ENCODE peak calls at places on chromosomes 2 and 18, in nine cellular contexts. A is OCI-LY7, K is fibroblast of lung, S is A549, E is osteoblast, H is colonic mucosa, N is kidney, X is lower lobe of right lung, L is NT2/D1. Y is an unnamed sample.

GRCh38 chr2:130393318-130393910 is 37.6 kb downstream of the PTPN18 start:
- DNase-seq in H (no peak), X (no peak), L (no peak), E (no peak), K (peak), A (peak), S (no peak), N (no peak), Y (no peak)

GRCh38 chr2:8457620-8458255 is 224.1 kb upstream of the ID2 start:
- DNase-seq in N (no peak), X (no peak), K (no peak), H (peak), S (no peak), E (no peak), L (no peak), A (no peak), Y (no peak)

GRCh38 chr2:180907731-180908130 is 72.7 kb upstream of the UBE2E3 start:
- DNase-seq in H (no peak), N (no peak), X (no peak), K (peak), E (peak), S (no peak), L (no peak), A (no peak), Y (no peak)

GRCh38 chr2:199136681-199137080 is 321.1 kb downstream of the SATB2 start:
- DNase-seq in X (no peak), E (peak), S (no peak), A (no peak), L (no peak), K (peak), N (peak), H (peak), Y (peak)

GRCh38 chr2:45014016-45014702 is 4.9 kb upstream of the SIX2 start:
- DNase-seq in L (peak), H (no peak), E (peak), X (no peak), K (peak), S (peak), A (no peak), N (peak), Y (peak)

GRCh38 chr2:236010920-236011685 is 157.1 kb downstream of the GBX2 start:
- DNase-seq in K (no peak), H (no peak), N (no peak), S (no peak), X (no peak), A (no peak), E (peak), L (no peak), Y (no peak)

GRCh38 chr2:118593257-118593656 is 254.2 kb downstream of the EN1 start:
- DNase-seq in N (no peak), H (no peak), X (no peak), E (no peak), L (no peak), A (no peak), K (no peak), S (no peak), Y (no peak)

GRCh38 chr2:68251855-68252406 is 401 bp downstream of the PPP3R1 start:
- DNase-seq in S (no peak), A (peak), N (peak), H (peak), L (no peak), E (peak), X (peak), K (no peak), Y (peak)

GRCh38 chr2:152432765-152433164 is 97.8 kb downstream of the FMNL2 start:
- DNase-seq in E (no peak), S (no peak), X (no peak), K (no peak), L (no peak), H (no peak), N (no peak), A (no peak), Y (no peak)

GRCh38 chr2:229660951-229661350 is 53.4 kb downstream of the DNER start:
- DNase-seq in S (no peak), E (no peak), A (no peak), L (no peak), N (no peak), K (peak), H (no peak), X (no peak), Y (peak)

GRCh38 chr2:197195591-197195990 is 115.0 kb downstream of the ANKRD44 start:
- DNase-seq in A (no peak), L (no peak), S (no peak), X (no peak), K (no peak), E (no peak), H (no peak), N (no peak), Y (no peak)

GRCh38 chr2:10476723-10477442 is 28.8 kb upstream of the ODC1 start:
- DNase-seq in K (no peak), N (peak), L (no peak), E (no peak), A (no peak), S (no peak), H (no peak), X (no peak), Y (no peak)

GRCh38 chr18:68428026-68428425 is 286.9 kb downstream of the TMX3 start:
- DNase-seq in H (no peak), K (peak), X (no peak), N (no peak), E (peak), A (no peak), S (no peak), L (no peak), Y (peak)

GRCh38 chr18:79628416-79629248 is 51.0 kb upstream of the CTDP1 start:
- DNase-seq in N (peak), E (peak), H (no peak), S (no peak), X (no peak), K (no peak), A (no peak), L (no peak), Y (no peak)

GRCh38 chr18:48116017-48116416 is 185.6 kb upstream of the SMAD2 start:
- DNase-seq in N (no peak), L (no peak), K (no peak), S (no peak), H (no peak), X (no peak), E (peak), A (no peak), Y (no peak)
- H3K4me3 ChIP-seq in N (no peak), L (no peak), K (no peak), S (no peak), H (no peak), X (no peak), E (no peak), A (no peak), Y (no peak)

GRCh38 chr2:12448846-12449480 is 267.8 kb upstream of the TRIB2 start:
- DNase-seq in X (no peak), K (peak), H (no peak), S (no peak), N (no peak), E (no peak), L (no peak), A (no peak), Y (peak)

GRCh38 chr2:12452211-12452610 is 264.5 kb upstream of the TRIB2 start:
- DNase-seq in N (no peak), L (no peak), X (no peak), S (no peak), H (no peak), E (no peak), A (no peak), K (peak), Y (no peak)

GRCh38 chr2:12453731-12454130 is 263.0 kb upstream of the TRIB2 start:
- DNase-seq in K (no peak), S (no peak), E (no peak), N (no peak), A (no peak), H (no peak), L (no peak), X (no peak), Y (no peak)

GRCh38 chr2:12455626-12456025 is 261.1 kb upstream of the TRIB2 start:
- DNase-seq in K (no peak), X (no peak), S (no peak), A (no peak), E (no peak), H (no peak), N (no peak), L (no peak), Y (no peak)

DNA sequence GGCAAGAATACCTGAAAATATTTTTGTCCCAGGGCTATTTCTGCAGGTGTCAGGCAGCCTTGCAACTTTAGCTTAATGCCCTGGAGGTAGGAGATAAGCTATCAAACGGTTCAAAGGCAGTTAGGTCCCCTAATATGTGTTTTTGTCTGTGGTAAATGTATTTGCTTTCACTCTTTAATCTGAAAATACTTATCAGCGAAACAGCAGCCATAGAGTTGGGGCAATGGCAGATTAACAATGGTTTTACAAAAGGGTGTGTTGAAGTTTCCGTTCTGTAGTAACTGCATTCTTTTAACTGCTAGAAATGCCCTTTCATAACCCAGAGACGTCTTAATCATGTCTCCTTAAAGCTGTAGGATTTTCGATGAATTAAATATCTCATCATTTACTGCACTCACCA is 265.0 kb upstream of the TRIB2 start:
- DNase-seq in A (no peak), L (no peak), X (no peak), E (no peak), N (no peak), S (no peak), K (no peak), H (no peak), Y (no peak)
- H3K4me3 ChIP-seq in A (no peak), L (no peak), X (peak), E (no peak), N (no peak), S (no peak), K (peak), H (no peak), Y (peak)

GRCh38 chr2:114642988-114643553 is 200.6 kb downstream of the DPP10 start:
- DNase-seq in A (no peak), K (no peak), X (no peak), S (no peak), N (no peak), L (no peak), E (no peak), H (no peak), Y (no peak)
- H3K4me3 ChIP-seq in A (no peak), K (no peak), X (no peak), S (no peak), N (no peak), L (no peak), E (no peak), H (no peak), Y (no peak)

DNA sequence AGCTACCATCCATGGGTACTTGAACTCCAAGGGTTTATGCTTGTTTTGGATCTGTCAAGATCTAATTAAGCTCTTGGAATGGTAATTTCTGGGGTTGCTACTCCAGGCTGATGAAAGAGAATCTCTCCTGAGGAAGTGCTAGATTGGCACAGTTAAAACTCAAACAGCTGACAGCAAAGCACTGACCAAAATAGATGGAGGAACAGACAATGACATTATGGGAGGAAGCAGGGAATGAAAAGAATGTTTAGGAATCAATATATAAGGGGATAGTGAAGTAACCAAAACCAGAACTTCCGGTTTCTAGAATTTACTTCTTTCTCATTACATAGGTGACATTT is 6.3 kb downstream of the THUMPD2 start:
- DNase-seq in A (no peak), L (no peak), E (no peak), S (no peak), K (no peak), H (no peak), X (no peak), N (no peak), Y (no peak)
- H3K4me3 ChIP-seq in A (no peak), L (no peak), E (no peak), S (no peak), K (no peak), H (no peak), X (no peak), N (no peak), Y (no peak)

DNA sequence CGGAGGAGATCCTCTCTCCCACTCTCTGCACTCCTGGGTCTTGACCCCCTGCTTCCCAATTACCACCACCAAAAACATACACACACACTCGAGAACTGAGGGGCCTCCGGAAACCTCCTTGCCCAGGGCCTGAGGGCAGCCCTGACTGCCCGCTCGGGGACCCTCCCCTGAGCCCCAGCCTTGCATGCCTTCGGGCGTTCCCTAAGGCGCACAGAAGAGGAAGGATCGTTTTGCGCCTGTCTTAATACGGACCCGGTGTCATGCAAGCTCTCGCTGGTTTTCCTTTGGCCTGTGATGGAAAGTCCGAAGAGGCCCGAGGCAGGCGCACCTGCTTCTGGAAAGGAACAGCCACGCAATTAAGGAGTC is 19.8 kb downstream of the POU3F3 start:
- DNase-seq in X (no peak), K (no peak), A (no peak), S (no peak), L (no peak), H (no peak), E (no peak), N (no peak), Y (no peak)
- H3K4me3 ChIP-seq in X (peak), K (no peak), A (peak), S (peak), L (peak), H (peak), E (peak), N (peak), Y (peak)

DNA sequence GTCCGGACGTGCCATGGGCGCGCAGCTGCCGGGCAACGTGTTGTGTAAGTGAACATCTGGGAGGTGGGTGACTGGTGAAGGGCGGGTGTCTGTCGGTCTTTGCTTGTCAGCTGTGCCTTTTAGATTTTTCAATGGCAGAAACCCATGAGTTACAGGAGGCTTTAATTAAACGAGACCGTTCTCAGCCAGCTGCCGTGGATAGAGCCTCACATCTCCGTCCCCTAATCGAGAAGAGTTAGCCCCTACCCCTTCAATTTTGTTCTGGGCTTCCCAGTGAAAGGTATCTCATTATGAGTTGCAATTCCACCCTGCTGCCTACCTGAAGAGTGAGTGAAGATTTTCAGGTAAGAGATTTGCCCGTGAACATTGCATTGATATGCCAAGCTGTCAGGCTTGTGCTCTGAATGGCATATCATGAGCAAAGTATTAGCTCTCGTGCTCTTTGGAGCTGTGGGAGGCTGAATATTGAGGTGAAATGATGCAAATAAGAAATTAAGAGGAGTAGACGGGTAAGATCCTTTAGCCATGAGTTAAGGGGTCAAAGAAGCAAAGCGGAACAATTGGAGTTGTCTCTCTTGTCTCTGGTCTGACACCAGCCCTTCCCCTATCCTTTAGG is 118.6 kb upstream of the MSTN start:
- DNase-seq in X (no peak), N (no peak), S (no peak), E (peak), A (no peak), L (no peak), H (no peak), K (no peak), Y (no peak)
- H3K4me3 ChIP-seq in X (peak), N (peak), S (peak), E (peak), A (peak), L (peak), H (peak), K (peak), Y (peak)

GRCh38 chr2:189579585-189579984 is 1.0 kb downstream of the SLC40A1 start:
- DNase-seq in H (no peak), A (no peak), K (no peak), E (no peak), N (no peak), S (no peak), L (no peak), X (no peak), Y (no peak)
- H3K4me3 ChIP-seq in H (peak), A (no peak), K (peak), E (no peak), N (peak), S (peak), L (no peak), X (peak), Y (no peak)

DNA sequence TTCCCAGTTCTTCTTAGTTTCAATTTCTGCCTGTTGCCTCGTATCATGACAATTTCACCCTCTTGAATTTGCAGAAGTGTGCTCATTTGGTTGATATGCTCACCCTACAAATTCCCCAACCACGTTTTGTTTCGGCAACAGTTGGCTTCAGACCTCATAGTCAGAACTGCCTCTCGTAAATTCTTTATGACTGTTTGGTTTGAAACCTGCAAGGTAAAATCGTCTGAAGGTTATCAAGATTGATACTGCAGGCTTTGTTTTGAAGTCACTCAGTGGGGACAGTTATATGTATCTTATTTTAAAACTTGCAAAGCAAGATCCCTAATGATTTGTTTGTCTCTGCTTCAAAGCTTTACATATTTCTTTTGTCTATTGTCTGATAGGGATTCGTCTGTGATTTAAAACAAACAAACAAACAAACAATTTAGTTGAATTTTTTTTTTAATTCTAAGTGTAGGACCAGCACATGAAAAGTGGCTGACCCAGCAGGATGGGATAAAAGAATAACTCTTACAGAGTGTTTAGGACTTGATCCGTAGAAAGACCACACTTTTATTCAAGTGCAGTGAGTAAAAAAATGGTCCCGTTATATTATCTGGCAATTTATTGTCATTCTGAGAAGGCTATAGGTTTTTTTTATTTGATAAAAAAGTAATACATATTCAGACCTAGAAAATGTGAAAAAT is 45.7 kb upstream of the MYCN start:
- DNase-seq in K (no peak), N (no peak), X (no peak), L (no peak), S (no peak), E (no peak), A (no peak), H (no peak), Y (no peak)
- H3K4me3 ChIP-seq in K (no peak), N (no peak), X (no peak), L (no peak), S (no peak), E (no peak), A (no peak), H (no peak), Y (no peak)

DNA sequence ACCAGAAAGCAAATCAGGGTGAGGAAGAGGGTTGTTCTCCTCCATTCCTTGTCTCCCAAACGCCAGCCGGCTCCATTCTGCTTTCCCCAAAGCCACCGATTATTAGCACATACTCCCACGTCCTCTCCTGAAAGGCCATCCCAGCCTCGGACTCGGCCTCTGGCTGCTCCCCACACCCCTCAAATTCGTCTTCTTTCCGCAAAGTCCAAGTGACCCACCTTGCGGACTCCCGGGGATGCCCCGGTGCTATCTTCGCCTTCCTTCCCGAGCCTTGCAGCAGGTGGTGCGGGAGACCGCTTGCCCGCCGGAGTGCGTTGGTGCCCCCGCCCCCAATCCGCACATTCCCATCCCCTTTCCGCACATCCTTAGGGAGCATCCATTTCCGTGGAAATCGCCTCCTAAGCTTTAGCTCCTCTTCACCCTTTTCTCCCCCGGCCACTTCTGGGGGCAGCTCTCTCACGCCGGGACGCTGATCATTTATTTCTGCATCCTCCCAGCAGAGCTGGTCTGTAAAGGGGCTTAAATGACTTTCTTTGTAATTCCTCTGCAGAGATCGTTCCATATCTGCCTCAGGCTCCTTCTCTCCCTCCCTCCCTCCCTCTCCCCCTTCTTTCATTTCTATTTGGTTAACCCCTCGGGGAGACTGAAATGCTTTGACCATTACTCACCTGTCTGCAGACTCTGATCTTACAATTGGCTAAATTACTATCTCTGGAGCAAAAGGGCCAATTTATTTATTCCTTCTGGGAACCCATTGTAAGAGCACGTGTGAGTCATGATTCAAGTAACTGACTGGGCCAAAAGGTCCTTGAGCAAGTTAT is 1.2 kb upstream of the LYPD1 start:
- DNase-seq in K (peak), L (peak), S (peak), N (no peak), E (peak), A (no peak), X (no peak), H (no peak), Y (peak)
- H3K4me3 ChIP-seq in K (peak), L (peak), S (peak), N (peak), E (peak), A (no peak), X (peak), H (peak), Y (no peak)

DNA sequence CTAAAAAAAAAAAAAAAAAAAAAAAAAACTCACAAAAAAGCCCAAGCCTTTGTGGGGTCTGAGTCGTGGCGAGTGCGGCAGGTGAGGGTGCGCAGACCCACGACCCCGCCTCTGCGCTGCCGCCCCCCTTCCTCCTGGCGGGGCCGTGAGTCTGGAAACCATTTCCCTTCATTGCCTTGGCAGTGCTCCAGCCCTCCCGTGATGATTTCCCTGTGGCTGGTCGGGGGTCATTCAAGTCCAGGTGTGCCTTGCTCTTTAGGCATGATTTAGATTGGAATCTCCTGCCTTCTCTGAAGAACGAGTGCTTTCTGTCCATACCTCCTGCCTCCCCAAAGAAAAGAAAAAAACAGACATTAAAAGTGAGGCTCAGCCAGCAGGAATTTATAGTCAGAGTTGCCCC is 161.8 kb downstream of the FAM210A start:
- DNase-seq in A (no peak), N (no peak), L (no peak), E (no peak), S (no peak), K (no peak), X (no peak), H (no peak), Y (no peak)
- H3K4me3 ChIP-seq in A (no peak), N (no peak), L (no peak), E (no peak), S (no peak), K (no peak), X (no peak), H (no peak), Y (no peak)